ENCODE peak calls at places on chromosomes 2 and 18, in six cellular contexts. F, Y, T, Q, A and E are unnamed samples.

GRCh38 chr2:227406177-227407031 is 18.7 kb upstream of the SCYGR1 start:
- DNase-seq in F (peak), Y (peak), T (peak), Q (peak), A (peak), E (peak)

GRCh38 chr2:136310005-136310495 is 192.1 kb upstream of the CXCR4 start:
- DNase-seq in F (no peak), Y (no peak), T (no peak), Q (no peak), A (no peak), E (no peak)

GRCh38 chr18:76459687-76460350 is 35.2 kb downstream of the ZNF516 start:
- DNase-seq in F (peak), Y (peak), T (peak), Q (peak), A (peak), E (peak)

GRCh38 chr2:194320520-194320919 is 1336.5 kb upstream of the SLC39A10 start:
- DNase-seq in F (no peak), Y (no peak), T (no peak), Q (no peak), A (no peak), E (no peak)

GRCh38 chr18:43919565-43919964 is 642.3 kb upstream of the SYT4 start:
- DNase-seq in F (no peak), Y (no peak), T (no peak), Q (no peak), A (no peak), E (peak)

GRCh38 chr2:179020156-179020750 is 29.7 kb downstream of the CCDC141 start:
- DNase-seq in F (peak), Y (peak), T (no peak), Q (no peak), A (no peak), E (peak)

GRCh38 chr18:55735969-55736368 is 148.0 kb upstream of the TCF4 start:
- DNase-seq in F (no peak), Y (no peak), T (no peak), Q (no peak), A (no peak), E (no peak)

GRCh38 chr2:240595381-240596079 is 9.0 kb downstream of the CAPN10 start:
- DNase-seq in F (no peak), Y (peak), T (no peak), Q (peak), A (peak), E (peak)

GRCh38 chr2:64017811-64018714 is 1.2 kb downstream of the VPS54 start:
- DNase-seq in F (no peak), Y (peak), T (no peak), Q (no peak), A (peak), E (peak)

DNA sequence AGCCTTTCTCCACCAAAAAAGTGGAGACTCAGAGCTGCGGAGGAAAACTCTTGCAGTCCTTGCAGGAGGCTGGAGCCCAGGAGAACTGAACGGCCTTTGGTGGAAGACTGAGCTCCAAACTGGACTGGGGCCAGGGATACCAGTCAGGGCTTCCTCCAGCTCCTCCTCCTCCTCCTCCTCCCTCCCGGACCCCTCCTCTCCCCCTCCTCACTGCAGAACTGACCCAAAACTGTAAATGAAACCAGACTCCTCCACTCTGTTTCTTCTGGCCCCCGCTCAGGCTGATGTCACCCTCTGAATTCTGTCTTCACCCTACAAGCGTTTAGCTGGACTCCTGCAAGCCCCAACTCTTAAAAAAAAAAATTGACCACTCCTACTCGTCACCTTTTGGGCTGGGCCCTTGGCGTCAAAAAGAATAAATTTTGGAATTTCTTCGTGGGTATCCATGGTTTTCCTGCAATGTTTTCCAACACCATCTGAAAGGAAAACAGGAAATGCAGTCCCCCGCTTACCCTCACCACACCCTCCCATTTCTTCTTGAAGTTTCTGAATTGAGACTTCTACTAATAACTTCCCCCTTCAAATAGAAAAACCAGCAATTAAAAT is at the start of gene COL6A3:
- DNase-seq in F (no peak), Y (peak), T (no peak), Q (peak), A (peak), E (peak)
- TF ChIP-seq POLR2A in F (no peak), Y (no peak), T (no peak), Q (peak), A (peak), E (peak)

GRCh38 chr2:98442488-98442887 is 2.2 kb upstream of the INPP4A start:
- DNase-seq in F (no peak), Y (no peak), T (no peak), Q (no peak), A (no peak), E (no peak)
- H3K27ac ChIP-seq in F (no peak), Y (no peak), T (no peak), Q (no peak), A (no peak), E (no peak)

GRCh38 chr2:3399829-3400228 is 20.3 kb downstream of the TRAPPC12 start:
- DNase-seq in F (no peak), Y (no peak), T (peak), Q (peak), A (no peak), E (peak)
- H3K4me3 ChIP-seq in F (no peak), Y (no peak), T (no peak), Q (no peak), A (no peak), E (no peak)

GRCh38 chr2:233060500-233061006 is 411 bp downstream of the INPP5D start:
- DNase-seq in F (no peak), Y (no peak), T (no peak), Q (no peak), A (no peak), E (no peak)

GRCh38 chr2:233061007-233061590 is 957 bp downstream of the INPP5D start:
- DNase-seq in F (no peak), Y (no peak), T (no peak), Q (peak), A (no peak), E (no peak)

GRCh38 chr2:233062447-233062842 is 2.3 kb downstream of the INPP5D start:
- DNase-seq in F (no peak), Y (no peak), T (peak), Q (peak), A (no peak), E (no peak)

GRCh38 chr2:233062946-233063268 is 2.8 kb downstream of the INPP5D start:
- DNase-seq in F (no peak), Y (no peak), T (no peak), Q (no peak), A (no peak), E (no peak)

GRCh38 chr2:233061591-233062446 is 1.7 kb downstream of the INPP5D start:
- DNase-seq in F (peak), Y (peak), T (peak), Q (peak), A (peak), E (no peak)
- TF ChIP-seq POLR2A in F (no peak), Y (no peak), T (no peak), Q (no peak), A (no peak), E (no peak)

GRCh38 chr2:160256511-160256910 is 56.4 kb upstream of the ITGB6 start:
- DNase-seq in F (no peak), Y (no peak), T (no peak), Q (no peak), A (no peak), E (no peak)

GRCh38 chr2:160257015-160257741 is 57.1 kb upstream of the ITGB6 start:
- DNase-seq in F (no peak), Y (no peak), T (no peak), Q (no peak), A (no peak), E (peak)

GRCh38 chr2:160253440-160254296 is 53.6 kb upstream of the ITGB6 start:
- DNase-seq in F (no peak), Y (no peak), T (no peak), Q (no peak), A (no peak), E (peak)

GRCh38 chr2:160254363-160254762 is 54.3 kb upstream of the ITGB6 start:
- DNase-seq in F (no peak), Y (no peak), T (no peak), Q (no peak), A (no peak), E (no peak)

GRCh38 chr2:160255401-160255800 is 55.3 kb upstream of the ITGB6 start:
- DNase-seq in F (no peak), Y (no peak), T (no peak), Q (no peak), A (no peak), E (no peak)
- H3K27ac ChIP-seq in F (no peak), Y (no peak), T (no peak), Q (no peak), A (no peak), E (no peak)

GRCh38 chr2:44957656-44958327 is 16.3 kb downstream of the SIX3 start:
- DNase-seq in F (no peak), Y (no peak), T (no peak), Q (no peak), A (no peak), E (no peak)

GRCh38 chr2:44954306-44954901 is 12.9 kb downstream of the SIX3 start:
- DNase-seq in F (no peak), Y (no peak), T (no peak), Q (no peak), A (no peak), E (no peak)

GRCh38 chr2:44956841-44957240 is 15.3 kb downstream of the SIX3 start:
- DNase-seq in F (no peak), Y (no peak), T (no peak), Q (no peak), A (no peak), E (no peak)

GRCh38 chr2:44954902-44955592 is 13.5 kb downstream of the SIX3 start:
- DNase-seq in F (no peak), Y (no peak), T (no peak), Q (no peak), A (no peak), E (no peak)

DNA sequence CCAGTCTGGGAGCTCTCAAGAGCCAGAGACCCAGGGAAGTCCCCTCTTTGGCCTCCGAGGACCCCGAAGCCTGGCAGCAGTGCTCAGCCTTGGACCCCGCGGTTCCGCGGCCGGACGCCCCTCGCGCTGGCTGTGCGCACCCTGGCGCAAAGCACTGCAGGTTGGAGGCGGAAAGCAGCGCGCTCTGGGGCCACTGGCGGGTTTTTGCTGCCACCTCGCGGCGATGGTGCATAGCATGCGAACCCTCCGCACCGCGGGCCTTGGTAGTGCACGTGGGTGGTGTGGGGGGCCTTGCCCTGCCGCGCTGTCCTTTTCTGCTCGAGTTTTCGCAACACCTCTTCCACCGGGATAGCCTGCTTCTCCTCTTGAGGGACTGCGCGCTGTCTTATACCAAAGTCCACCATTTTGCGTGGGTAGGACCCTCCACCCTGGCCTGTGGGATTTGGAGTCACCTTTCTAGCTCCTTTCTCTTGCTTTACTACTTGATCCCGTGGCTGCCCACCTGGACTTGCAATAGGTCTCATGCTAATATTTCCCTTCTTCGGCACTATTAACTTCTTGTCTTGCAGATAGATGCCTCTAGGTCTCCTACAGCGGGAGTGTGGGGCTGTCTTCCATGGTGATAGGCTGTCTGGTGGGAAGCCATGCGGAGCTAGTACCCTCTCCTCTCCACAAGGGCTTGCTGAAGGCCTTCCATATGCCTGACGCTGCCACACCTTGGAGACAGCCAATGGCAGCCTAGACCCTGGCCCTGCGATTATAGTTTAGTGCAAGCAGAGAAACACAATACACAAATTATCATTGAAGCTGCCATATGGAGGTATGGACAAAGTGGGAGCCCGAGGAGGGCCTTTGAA is 14.3 kb downstream of the SIX3 start:
- DNase-seq in F (peak), Y (peak), T (peak), Q (peak), A (peak), E (peak)
- H3K4me3 ChIP-seq in F (peak), Y (no peak), T (no peak), Q (no peak), A (no peak), E (no peak)

GRCh38 chr18:51619283-51619682 is 421.8 kb upstream of the MEX3C start:
- DNase-seq in F (no peak), Y (no peak), T (no peak), Q (no peak), A (no peak), E (no peak)

GRCh38 chr18:51623653-51624052 is 426.2 kb upstream of the MEX3C start:
- DNase-seq in F (no peak), Y (no peak), T (no peak), Q (no peak), A (no peak), E (no peak)

GRCh38 chr18:51624311-51624710 is 426.8 kb upstream of the MEX3C start:
- DNase-seq in F (no peak), Y (no peak), T (no peak), Q (no peak), A (no peak), E (no peak)

GRCh38 chr18:51621103-51621969 is 423.9 kb upstream of the MEX3C start:
- DNase-seq in F (peak), Y (peak), T (peak), Q (no peak), A (peak), E (peak)

DNA sequence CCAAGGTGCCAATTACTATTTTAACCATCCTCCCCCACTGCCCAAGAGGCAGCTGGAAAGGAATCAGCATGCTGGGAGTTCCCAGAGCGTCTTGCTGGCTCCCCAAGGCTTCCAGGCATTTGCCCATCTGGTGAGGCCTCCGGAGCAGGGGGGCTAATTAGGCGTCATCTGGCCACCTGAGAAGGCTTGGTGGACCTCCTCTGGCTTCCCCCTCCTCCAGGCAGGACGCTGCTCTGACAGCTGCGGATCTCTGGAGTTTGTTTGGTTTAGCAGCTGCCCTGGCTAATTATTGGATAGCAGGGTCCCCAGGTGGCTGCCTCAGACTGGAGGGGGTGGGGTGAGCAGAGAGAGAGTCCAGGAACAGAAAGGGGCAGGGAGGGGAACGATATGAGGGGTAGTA is 425.2 kb upstream of the MEX3C start:
- DNase-seq in F (no peak), Y (no peak), T (no peak), Q (no peak), A (no peak), E (no peak)
- TF ChIP-seq POLR2A in F (no peak), Y (no peak), T (no peak), Q (no peak), A (no peak), E (no peak)